ENCODE peak calls at places on chromosomes 11 and 22, in eight cellular contexts. One of them, this sample, is unnamed.

GRCh38 chr11:86671386-86672006 is 920 bp downstream of the ME3 start:
- DNase-seq in fibroblast of lung: no peak
- DNase-seq in fibroblast of pulmonary artery: peak; percentile 26
- DNase-seq in lower lobe of right lung: peak; percentile 74
- DNase-seq in neural progenitor cell: peak; percentile 47
- DNase-seq in HCT116: no peak
- DNase-seq in body of pancreas: peak; percentile 58
- DNase-seq in epithelial cell of proximal tubule: no peak
- DNase-seq in this sample: no peak

GRCh38 chr11:134003792-134004405 is 47.1 kb upstream of the IGSF9B start:
- DNase-seq in fibroblast of lung: no peak
- DNase-seq in fibroblast of pulmonary artery: no peak
- DNase-seq in lower lobe of right lung: no peak
- DNase-seq in neural progenitor cell: no peak
- DNase-seq in HCT116: no peak
- DNase-seq in body of pancreas: no peak
- DNase-seq in epithelial cell of proximal tubule: no peak
- DNase-seq in this sample: no peak

GRCh38 chr11:75262961-75263852 is 22.6 kb downstream of the TPBGL start:
- DNase-seq in fibroblast of lung: no peak
- DNase-seq in fibroblast of pulmonary artery: no peak
- DNase-seq in lower lobe of right lung: peak; percentile 36
- DNase-seq in neural progenitor cell: peak; percentile 1
- DNase-seq in HCT116: no peak
- DNase-seq in body of pancreas: no peak
- DNase-seq in epithelial cell of proximal tubule: no peak
- DNase-seq in this sample: no peak

GRCh38 chr11:121596195-121597145 is 143.7 kb upstream of the SORL1-AS1 start:
- DNase-seq in fibroblast of lung: peak; percentile 41
- DNase-seq in fibroblast of pulmonary artery: no peak
- DNase-seq in lower lobe of right lung: no peak
- DNase-seq in neural progenitor cell: no peak
- DNase-seq in HCT116: no peak
- DNase-seq in body of pancreas: no peak
- DNase-seq in epithelial cell of proximal tubule: no peak
- DNase-seq in this sample: peak; percentile 92

GRCh38 chr11:66881436-66881835 is 24.6 kb downstream of the LRFN4 start:
- DNase-seq in fibroblast of lung: no peak
- DNase-seq in fibroblast of pulmonary artery: no peak
- DNase-seq in lower lobe of right lung: no peak
- DNase-seq in neural progenitor cell: no peak
- DNase-seq in HCT116: no peak
- DNase-seq in body of pancreas: no peak
- DNase-seq in epithelial cell of proximal tubule: no peak
- DNase-seq in this sample: no peak

GRCh38 chr22:40609216-40609615 is 27.3 kb downstream of the MRTFA start:
- DNase-seq in fibroblast of lung: peak; percentile 46
- DNase-seq in fibroblast of pulmonary artery: peak; percentile 45
- DNase-seq in lower lobe of right lung: no peak
- DNase-seq in neural progenitor cell: no peak
- DNase-seq in HCT116: no peak
- DNase-seq in body of pancreas: no peak
- DNase-seq in epithelial cell of proximal tubule: no peak
- DNase-seq in this sample: no peak

GRCh38 chr11:111045408-111045806 is 200.1 kb upstream of the POU2AF2 start:
- DNase-seq in fibroblast of lung: no peak
- DNase-seq in fibroblast of pulmonary artery: no peak
- DNase-seq in lower lobe of right lung: no peak
- DNase-seq in neural progenitor cell: no peak
- DNase-seq in HCT116: no peak
- DNase-seq in body of pancreas: no peak
- DNase-seq in epithelial cell of proximal tubule: no peak
- DNase-seq in this sample: no peak

GRCh38 chr11:128593281-128593680 is 5.9 kb upstream of the ETS1 start:
- DNase-seq in fibroblast of lung: peak; percentile 88
- DNase-seq in fibroblast of pulmonary artery: no peak
- DNase-seq in lower lobe of right lung: no peak
- DNase-seq in neural progenitor cell: peak; percentile 88
- DNase-seq in HCT116: no peak
- DNase-seq in body of pancreas: no peak
- DNase-seq in epithelial cell of proximal tubule: no peak
- DNase-seq in this sample: peak; percentile 51

GRCh38 chr11:75384438-75385080 is 14.8 kb upstream of the RPS3 start:
- DNase-seq in fibroblast of lung: peak; percentile 30
- DNase-seq in fibroblast of pulmonary artery: peak; percentile 71
- DNase-seq in lower lobe of right lung: peak; percentile 90
- DNase-seq in neural progenitor cell: peak; percentile 88
- DNase-seq in HCT116: peak; percentile 68
- DNase-seq in body of pancreas: peak; percentile 77
- DNase-seq in epithelial cell of proximal tubule: no peak
- DNase-seq in this sample: no peak

GRCh38 chr11:115463606-115464005 is 40.6 kb downstream of the CADM1 start:
- DNase-seq in fibroblast of lung: no peak
- DNase-seq in fibroblast of pulmonary artery: no peak
- DNase-seq in lower lobe of right lung: no peak
- DNase-seq in neural progenitor cell: no peak
- DNase-seq in HCT116: no peak
- DNase-seq in body of pancreas: no peak
- DNase-seq in epithelial cell of proximal tubule: no peak
- DNase-seq in this sample: no peak

GRCh38 chr11:65430406-65431217 is 8.0 kb downstream of the NEAT1 start:
- DNase-seq in fibroblast of lung: peak; percentile 51
- DNase-seq in fibroblast of pulmonary artery: peak; percentile 81
- DNase-seq in lower lobe of right lung: no peak
- DNase-seq in neural progenitor cell: no peak
- DNase-seq in HCT116: no peak
- DNase-seq in body of pancreas: no peak
- DNase-seq in epithelial cell of proximal tubule: no peak
- DNase-seq in this sample: no peak

GRCh38 chr22:47207846-47208554 is 445.6 kb downstream of the TBC1D22A start:
- DNase-seq in fibroblast of lung: no peak
- DNase-seq in fibroblast of pulmonary artery: no peak
- DNase-seq in lower lobe of right lung: no peak
- DNase-seq in neural progenitor cell: no peak
- DNase-seq in HCT116: no peak
- DNase-seq in body of pancreas: no peak
- DNase-seq in epithelial cell of proximal tubule: no peak
- DNase-seq in this sample: no peak

GRCh38 chr11:78295991-78296930 is 107.5 kb downstream of the USP35 start:
- DNase-seq in fibroblast of lung: no peak
- DNase-seq in fibroblast of pulmonary artery: no peak
- DNase-seq in lower lobe of right lung: no peak
- DNase-seq in neural progenitor cell: peak; percentile 15
- DNase-seq in HCT116: no peak
- DNase-seq in body of pancreas: no peak
- DNase-seq in epithelial cell of proximal tubule: no peak
- DNase-seq in this sample: peak; percentile 51

GRCh38 chr11:60987577-60988277 is 16.2 kb downstream of the CD6 start:
- DNase-seq in fibroblast of lung: no peak
- DNase-seq in fibroblast of pulmonary artery: no peak
- DNase-seq in lower lobe of right lung: no peak
- DNase-seq in neural progenitor cell: no peak
- DNase-seq in HCT116: no peak
- DNase-seq in body of pancreas: no peak
- DNase-seq in epithelial cell of proximal tubule: no peak
- DNase-seq in this sample: no peak

GRCh38 chr11:119709638-119710346 is 19.2 kb downstream of the NECTIN1 start:
- DNase-seq in fibroblast of lung: peak; percentile 92
- DNase-seq in fibroblast of pulmonary artery: peak; percentile 56
- DNase-seq in lower lobe of right lung: no peak
- DNase-seq in neural progenitor cell: peak; percentile 95
- DNase-seq in HCT116: no peak
- DNase-seq in body of pancreas: peak; percentile 57
- DNase-seq in epithelial cell of proximal tubule: no peak
- DNase-seq in this sample: no peak

GRCh38 chr11:59144096-59144495 is 1.4 kb downstream of the FAM111A start:
- DNase-seq in fibroblast of lung: no peak
- DNase-seq in fibroblast of pulmonary artery: no peak
- DNase-seq in lower lobe of right lung: no peak
- DNase-seq in neural progenitor cell: no peak
- DNase-seq in HCT116: no peak
- DNase-seq in body of pancreas: no peak
- DNase-seq in epithelial cell of proximal tubule: no peak
- DNase-seq in this sample: no peak

GRCh38 chr22:23762866-23763578 is at the start of gene C22orf15:
- DNase-seq in fibroblast of lung: peak; percentile 47
- DNase-seq in fibroblast of pulmonary artery: peak; percentile 44
- DNase-seq in lower lobe of right lung: no peak
- DNase-seq in neural progenitor cell: peak; percentile 48
- DNase-seq in HCT116: no peak
- DNase-seq in body of pancreas: no peak
- DNase-seq in epithelial cell of proximal tubule: no peak
- DNase-seq in this sample: no peak

DNA sequence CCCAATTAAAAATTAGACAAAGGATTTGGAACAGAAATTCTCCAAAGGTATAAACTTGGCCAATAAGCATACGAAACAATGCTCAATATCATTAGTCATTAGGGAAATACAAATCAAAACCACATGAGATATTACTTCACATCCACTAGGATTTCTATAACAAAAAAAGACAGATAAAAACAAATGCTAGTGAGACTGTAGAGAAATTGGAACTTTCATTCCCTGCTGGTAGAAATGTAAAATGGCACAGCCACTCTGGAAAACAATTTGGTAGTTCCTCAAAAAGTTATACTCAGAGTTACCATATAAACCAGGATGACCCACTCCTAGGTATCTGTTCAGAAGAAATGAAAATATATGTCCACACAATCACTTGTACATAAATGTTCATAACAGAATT is 71.6 kb downstream of the RPL27A start:
- DNase-seq in fibroblast of lung: no peak
- DNase-seq in fibroblast of pulmonary artery: peak; percentile 69
- DNase-seq in lower lobe of right lung: no peak
- DNase-seq in neural progenitor cell: no peak
- DNase-seq in HCT116: no peak
- DNase-seq in body of pancreas: no peak
- DNase-seq in epithelial cell of proximal tubule: no peak
- DNase-seq in this sample: no peak
- TF ChIP-seq CTCF in fibroblast of lung: peak; percentile 29
- TF ChIP-seq CTCF in fibroblast of pulmonary artery: peak; percentile 51
- TF ChIP-seq CTCF in lower lobe of right lung: no peak
- TF ChIP-seq CTCF in neural progenitor cell: no peak
- TF ChIP-seq CTCF in HCT116: peak; percentile 29
- TF ChIP-seq CTCF in body of pancreas: no peak
- TF ChIP-seq CTCF in epithelial cell of proximal tubule: no peak
- TF ChIP-seq CTCF in this sample: no peak

GRCh38 chr11:33375236-33375635 is 118.1 kb downstream of the HIPK3 start:
- DNase-seq in fibroblast of lung: no peak
- DNase-seq in fibroblast of pulmonary artery: no peak
- DNase-seq in lower lobe of right lung: no peak
- DNase-seq in neural progenitor cell: no peak
- DNase-seq in HCT116: no peak
- DNase-seq in body of pancreas: no peak
- DNase-seq in epithelial cell of proximal tubule: no peak
- DNase-seq in this sample: no peak

GRCh38 chr11:33377852-33378385 is 120.7 kb downstream of the HIPK3 start:
- DNase-seq in fibroblast of lung: peak; percentile 33
- DNase-seq in fibroblast of pulmonary artery: peak; percentile 42
- DNase-seq in lower lobe of right lung: no peak
- DNase-seq in neural progenitor cell: no peak
- DNase-seq in HCT116: no peak
- DNase-seq in body of pancreas: no peak
- DNase-seq in epithelial cell of proximal tubule: no peak
- DNase-seq in this sample: no peak

GRCh38 chr11:33375688-33376311 is 118.6 kb downstream of the HIPK3 start:
- DNase-seq in fibroblast of lung: peak; percentile 46
- DNase-seq in fibroblast of pulmonary artery: peak; percentile 31
- DNase-seq in lower lobe of right lung: no peak
- DNase-seq in neural progenitor cell: peak; percentile 75
- DNase-seq in HCT116: no peak
- DNase-seq in body of pancreas: no peak
- DNase-seq in epithelial cell of proximal tubule: no peak
- DNase-seq in this sample: no peak

GRCh38 chr11:33377100-33377851 is 120.1 kb downstream of the HIPK3 start:
- DNase-seq in fibroblast of lung: peak; percentile 23
- DNase-seq in fibroblast of pulmonary artery: peak; percentile 42
- DNase-seq in lower lobe of right lung: no peak
- DNase-seq in neural progenitor cell: peak; percentile 5
- DNase-seq in HCT116: no peak
- DNase-seq in body of pancreas: no peak
- DNase-seq in epithelial cell of proximal tubule: no peak
- DNase-seq in this sample: peak; percentile 13

GRCh38 chr11:33376331-33377099 is 119.3 kb downstream of the HIPK3 start:
- DNase-seq in fibroblast of lung: peak; percentile 35
- DNase-seq in fibroblast of pulmonary artery: peak; percentile 14
- DNase-seq in lower lobe of right lung: no peak
- DNase-seq in neural progenitor cell: peak; percentile 66
- DNase-seq in HCT116: no peak
- DNase-seq in body of pancreas: no peak
- DNase-seq in epithelial cell of proximal tubule: no peak
- DNase-seq in this sample: no peak
- H3K4me3 ChIP-seq in fibroblast of lung: peak overlapping the region; percentile 46
- H3K4me3 ChIP-seq in fibroblast of pulmonary artery: peak overlapping the region; percentile 65
- H3K4me3 ChIP-seq in lower lobe of right lung: peak overlapping the region; percentile 33
- H3K4me3 ChIP-seq in neural progenitor cell: peak overlapping the region; percentile 68
- H3K4me3 ChIP-seq in HCT116: no peak overlapping the region
- H3K4me3 ChIP-seq in body of pancreas: no peak overlapping the region
- H3K4me3 ChIP-seq in epithelial cell of proximal tubule: peak overlapping the region; percentile 37
- H3K4me3 ChIP-seq in this sample: peak overlapping the region; percentile 31

DNA sequence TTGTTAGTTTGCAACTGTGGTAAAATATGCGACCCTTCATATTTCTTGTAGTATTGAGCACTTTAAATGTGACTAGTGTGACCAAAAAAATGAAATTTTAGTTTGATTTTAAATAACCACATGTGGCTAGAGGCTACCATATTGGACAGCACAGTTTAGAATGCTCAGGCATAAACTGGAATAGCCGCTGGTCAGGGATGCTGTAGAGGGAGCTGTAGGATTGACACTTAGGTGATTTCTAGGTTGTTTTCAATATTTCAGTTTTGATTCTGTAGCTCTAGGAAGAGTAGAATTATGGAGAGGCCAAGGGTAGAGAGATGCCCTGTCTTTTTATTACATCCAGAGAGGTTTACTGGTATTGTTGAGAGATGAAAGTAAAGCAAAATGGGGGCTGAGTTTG is 10.8 kb upstream of the VSIG10L2 start:
- DNase-seq in fibroblast of lung: no peak
- DNase-seq in fibroblast of pulmonary artery: no peak
- DNase-seq in lower lobe of right lung: no peak
- DNase-seq in neural progenitor cell: no peak
- DNase-seq in HCT116: no peak
- DNase-seq in body of pancreas: no peak
- DNase-seq in epithelial cell of proximal tubule: no peak
- DNase-seq in this sample: no peak
- TF ChIP-seq CTCF in fibroblast of lung: no peak
- TF ChIP-seq CTCF in fibroblast of pulmonary artery: no peak
- TF ChIP-seq CTCF in lower lobe of right lung: no peak
- TF ChIP-seq CTCF in neural progenitor cell: no peak
- TF ChIP-seq CTCF in HCT116: peak; percentile 20
- TF ChIP-seq CTCF in body of pancreas: no peak
- TF ChIP-seq CTCF in epithelial cell of proximal tubule: no peak
- TF ChIP-seq CTCF in this sample: no peak

DNA sequence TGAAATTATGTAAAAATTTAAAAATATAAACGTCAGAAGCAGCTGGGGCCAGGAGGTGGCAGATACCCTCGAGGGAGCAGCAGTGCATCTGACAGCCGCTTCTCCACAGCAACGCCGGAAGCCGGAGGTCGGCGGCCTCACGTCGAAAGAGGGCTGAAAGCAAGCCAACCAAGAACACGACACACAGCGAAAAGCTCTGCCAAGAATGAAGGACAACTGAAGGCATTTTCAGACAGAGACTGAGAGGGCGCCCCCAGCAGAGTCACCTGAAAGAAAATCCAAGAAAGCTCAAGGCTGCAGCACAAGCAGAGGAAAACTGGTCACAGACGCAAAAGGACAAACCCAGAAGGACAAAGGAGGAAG is 34.4 kb upstream of the MOB2 start:
- DNase-seq in fibroblast of lung: no peak
- DNase-seq in fibroblast of pulmonary artery: peak; percentile 10
- DNase-seq in lower lobe of right lung: no peak
- DNase-seq in neural progenitor cell: no peak
- DNase-seq in HCT116: no peak
- DNase-seq in body of pancreas: no peak
- DNase-seq in epithelial cell of proximal tubule: no peak
- DNase-seq in this sample: no peak
- H3K4me3 ChIP-seq in fibroblast of lung: no peak overlapping the region
- H3K4me3 ChIP-seq in fibroblast of pulmonary artery: no peak overlapping the region
- H3K4me3 ChIP-seq in lower lobe of right lung: no peak overlapping the region
- H3K4me3 ChIP-seq in neural progenitor cell: no peak overlapping the region
- H3K4me3 ChIP-seq in HCT116: no peak overlapping the region
- H3K4me3 ChIP-seq in body of pancreas: no peak overlapping the region
- H3K4me3 ChIP-seq in epithelial cell of proximal tubule: no peak overlapping the region
- H3K4me3 ChIP-seq in this sample: no peak overlapping the region